ENCODE peak calls at places on chromosomes 16 and 17, in seven cellular contexts. D is SK-N-SH; T is fibroblast of lung; B is mesenchymal stem cell; Z is CD4-positive, CD25-positive, alpha-beta regulatory T cell; M is prostate gland; J is psoas muscle. I is an unnamed sample.
A peak's percentile ranks its signal among the peaks of the same experiment; 100 is the strongest.

GRCh38 chr17:20728181-20728580 is 148.7 kb downstream of the CDRT15L2 start:
- DNase-seq in M (no peak), B (no peak), D (no peak), J (no peak), Z (no peak), T (no peak), I (no peak)

GRCh38 chr16:67666032-67666537 is 465 bp downstream of the ENKD1 start:
- DNase-seq in D (peak; percentile 82), B (peak; percentile 67), J (peak; percentile 72), M (no peak), Z (no peak), T (no peak), I (no peak)

GRCh38 chr17:5871666-5872065 is 198.5 kb upstream of the WSCD1 start:
- DNase-seq in J (no peak), D (no peak), T (no peak), Z (no peak), M (no peak), B (no peak), I (no peak)

GRCh38 chr16:529012-529575 is 1.6 kb downstream of the CAPN15 start:
- DNase-seq in Z (no peak), J (no peak), B (no peak), T (no peak), D (no peak), M (no peak), I (no peak)

GRCh38 chr16:85608515-85608885 is 4.6 kb upstream of the GSE1 start:
- DNase-seq in J (no peak), B (no peak), Z (no peak), D (no peak), M (no peak), T (no peak), I (no peak)

GRCh38 chr16:2468725-2469398 is 2.2 kb upstream of the NTN3 start:
- DNase-seq in Z (no peak), D (peak; percentile 89), T (no peak), M (no peak), J (no peak), B (peak; percentile 33), I (peak; percentile 65)

GRCh38 chr17:80270836-80271235 is 10.2 kb downstream of the RNF213 start:
- DNase-seq in M (no peak), D (peak; percentile 83), T (no peak), J (no peak), Z (no peak), B (peak; percentile 31), I (peak; percentile 51)

GRCh38 chr17:82316651-82317393 is 586 bp downstream of the CD7 start:
- DNase-seq in Z (no peak), T (no peak), D (no peak), B (no peak), J (no peak), M (no peak), I (no peak)

GRCh38 chr16:68744744-68745280 is 7.7 kb downstream of the CDH1 start:
- DNase-seq in Z (no peak), M (peak; percentile 96), T (peak; percentile 30), J (no peak), B (no peak), D (no peak), I (no peak)

GRCh38 chr17:62652251-62653001 is 25.0 kb downstream of the MRC2 start:
- DNase-seq in M (no peak), T (peak; percentile 86), D (peak; percentile 88), J (peak; percentile 84), B (peak; percentile 89), Z (no peak), I (peak; percentile 24)

GRCh38 chr17:6098466-6099180 is 28.4 kb downstream of the WSCD1 start:
- DNase-seq in Z (no peak), M (no peak), J (peak; percentile 62), T (no peak), B (no peak), D (no peak), I (no peak)

GRCh38 chr16:58732545-58733247 is 1.4 kb downstream of the GOT2 start:
- DNase-seq in D (no peak), T (peak; percentile 52), M (no peak), Z (no peak), B (peak; percentile 33), J (no peak), I (no peak)

GRCh38 chr17:43900183-43900857 is 7.0 kb downstream of the MPP2 start:
- DNase-seq in T (peak; percentile 74), D (peak; percentile 98), B (peak; percentile 85), J (peak; percentile 91), M (peak; percentile 75), Z (peak; percentile 66), I (peak; percentile 82)

GRCh38 chr16:83631006-83631405 is 176.8 kb upstream of the HSBP1 start:
- DNase-seq in B (no peak), T (no peak), M (peak; percentile 23), Z (no peak), J (no peak), D (no peak), I (no peak)

GRCh38 chr17:28747801-28748750 is 4.3 kb downstream of the TRAF4 start:
- DNase-seq in D (no peak), T (no peak), M (no peak), B (no peak), J (peak; percentile 45), Z (no peak), I (no peak)

GRCh38 chr16:53881371-53881770 is 177.4 kb downstream of the FTO start:
- DNase-seq in T (peak; percentile 42), Z (no peak), J (no peak), D (no peak), B (peak; percentile 85), M (no peak), I (no peak)

GRCh38 chr16:77683845-77684526 is 38.3 kb upstream of the NUDT7 start:
- DNase-seq in T (no peak), B (peak; percentile 18), M (no peak), Z (no peak), J (no peak), D (peak; percentile 59), I (no peak)

GRCh38 chr16:75565640-75566039 is 539 bp upstream of the GABARAPL2 start:
- DNase-seq in J (no peak), B (no peak), Z (no peak), M (no peak), T (no peak), D (no peak), I (no peak)

GRCh38 chr16:75570351-75571104 is 4.3 kb downstream of the GABARAPL2 start:
- DNase-seq in D (no peak), J (no peak), M (no peak), B (no peak), Z (no peak), T (no peak), I (no peak)

GRCh38 chr16:75567911-75568310 is 1.7 kb downstream of the GABARAPL2 start:
- DNase-seq in D (no peak), T (no peak), J (no peak), M (no peak), B (no peak), Z (no peak), I (no peak)

GRCh38 chr16:75566040-75566888 is at the start of gene GABARAPL2:
- DNase-seq in M (peak; percentile 76), B (peak; percentile 84), J (peak; percentile 92), Z (peak; percentile 88), D (peak; percentile 95), T (peak; percentile 60), I (peak; percentile 87)

DNA sequence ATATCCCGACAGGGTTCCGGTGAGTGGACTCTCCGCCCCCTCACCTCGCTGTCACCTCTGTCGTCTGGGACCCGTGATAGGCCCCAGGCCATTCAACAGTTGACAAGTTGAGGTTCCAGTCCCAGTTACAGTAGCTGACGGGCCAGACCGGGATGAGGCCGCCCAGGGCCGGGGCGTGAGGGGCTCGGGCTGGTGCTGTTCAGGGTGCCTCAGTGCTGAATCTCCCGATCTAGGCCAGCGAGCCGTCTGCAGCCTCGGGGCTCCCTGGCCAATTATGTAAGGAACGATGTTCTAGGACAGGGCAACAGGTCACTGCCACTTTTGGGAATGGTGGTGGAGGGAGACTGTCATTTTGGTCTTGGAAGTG is 693 bp downstream of the GABARAPL2 start:
- DNase-seq in B (peak; percentile 20), J (peak; percentile 55), D (peak; percentile 46), Z (peak; percentile 16), T (peak; percentile 10), M (no peak), I (no peak)
- H3K27ac ChIP-seq in B (no peak overlapping the region), J (peak overlapping the region; percentile 90), D (peak overlapping the region; percentile 64), Z (peak overlapping the region; percentile 79), T (peak overlapping the region; percentile 65), M (peak overlapping the region; percentile 81), I (peak overlapping the region; percentile 76)

DNA sequence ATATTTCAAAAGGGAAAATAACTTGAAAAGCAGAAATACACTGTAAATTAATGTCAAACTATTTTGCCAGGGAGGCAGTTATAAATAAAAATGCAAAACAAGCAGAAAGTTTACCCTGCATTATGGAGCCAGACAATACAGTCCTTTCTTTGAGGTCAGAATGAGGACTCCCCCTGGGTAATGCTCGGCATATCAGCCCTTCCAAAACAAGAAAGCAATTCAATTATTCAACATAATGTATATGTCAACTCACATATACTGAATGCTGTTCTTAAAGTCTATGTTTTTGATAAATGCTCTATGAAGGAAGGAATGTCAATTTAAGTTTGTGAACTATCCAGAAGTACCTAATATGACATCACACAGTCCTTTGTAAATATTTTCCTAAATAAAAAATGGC is 72.4 kb downstream of the TTC19 start:
- DNase-seq in D (no peak), J (no peak), Z (no peak), B (no peak), T (no peak), M (no peak), I (no peak)
- H3K36me3 ChIP-seq in D (peaks cover 74% of the 10 kb centered on the region), J (peaks cover 99% of the 10 kb centered on the region), Z (peaks cover 94% of the 10 kb centered on the region), B (peaks cover 92% of the 10 kb centered on the region), T (peaks cover 2% of the 10 kb centered on the region), M (no peaks in the 10 kb centered on the region), I (peaks cover 35% of the 10 kb centered on the region)

GRCh38 chr16:89936034-89936433 is 12.5 kb upstream of the DEF8 start:
- DNase-seq in J (no peak), D (no peak), M (no peak), B (no peak), Z (no peak), T (no peak), I (no peak)

GRCh38 chr16:89934611-89935553 is 11.7 kb downstream of the TUBB3 start:
- DNase-seq in T (no peak), M (no peak), B (no peak), D (no peak), Z (no peak), J (no peak), I (no peak)

GRCh38 chr16:89938636-89938885 is 10.0 kb upstream of the DEF8 start:
- DNase-seq in M (no peak), J (no peak), B (no peak), Z (no peak), T (no peak), D (no peak), I (no peak)

GRCh38 chr16:89936981-89937380 is 11.6 kb upstream of the DEF8 start:
- DNase-seq in J (no peak), D (no peak), Z (no peak), B (no peak), T (no peak), M (no peak), I (no peak)

DNA sequence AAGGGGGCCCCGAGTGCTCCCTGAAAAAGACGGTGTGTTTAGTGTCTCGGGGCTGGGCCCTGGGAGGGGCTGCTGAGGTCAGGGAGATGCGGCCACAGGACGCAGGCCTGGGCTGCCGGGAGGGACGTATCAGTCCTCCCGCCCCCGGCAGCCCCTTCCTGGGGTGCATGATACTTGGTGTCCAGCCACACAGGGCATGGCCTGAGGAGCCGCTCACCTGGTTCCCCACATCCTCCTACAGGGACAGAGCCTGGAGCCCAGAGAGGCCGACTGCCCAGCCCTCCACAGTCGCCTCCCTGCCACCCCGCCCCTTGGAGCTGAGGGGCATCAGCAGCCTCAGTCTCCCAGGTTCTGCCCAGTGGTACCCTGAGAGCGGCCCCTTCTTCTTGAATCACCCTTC is 12.0 kb upstream of the DEF8 start:
- DNase-seq in D (no peak), B (no peak), Z (no peak), M (no peak), J (no peak), T (no peak), I (no peak)
- H3K4me1 ChIP-seq in D (no peaks in the 10 kb centered on the region), B (peaks cover 2% of the 10 kb centered on the region), Z (no peaks in the 10 kb centered on the region), M (no peaks in the 10 kb centered on the region), J (no peaks in the 10 kb centered on the region), T (no peaks in the 10 kb centered on the region), I (no peaks in the 10 kb centered on the region)

GRCh38 chr16:69754143-69754468 is 620 bp downstream of the NOB1 start:
- DNase-seq in J (no peak), M (no peak), B (no peak), Z (no peak), D (no peak), T (no peak), I (no peak)
- H3K27ac ChIP-seq in J (peak overlapping the region; percentile 88), M (peak overlapping the region; percentile 49), B (no peak overlapping the region), Z (peak overlapping the region; percentile 83), D (peak overlapping the region; percentile 45), T (peak overlapping the region; percentile 79), I (peak overlapping the region; percentile 79)